ENCODE peak calls at places on chromosomes 1 and 21, in five cellular contexts. C is astrocyte of the spinal cord, E is A549, V is breast epithelium, X is omental fat pad. H is an unnamed sample.

GRCh38 chr1:11985851-11986250 is 5.6 kb downstream of the MFN2 start:
- DNase-seq in C (peak), E (no peak), V (no peak), X (no peak), H (peak)

GRCh38 chr1:41853907-41854306 is 64.8 kb downstream of the HIVEP3 start:
- DNase-seq in C (no peak), E (no peak), V (no peak), X (no peak), H (no peak)

GRCh38 chr1:150995896-150996295 is 10.8 kb downstream of the MINDY1 start:
- DNase-seq in C (no peak), E (no peak), V (no peak), X (no peak), H (no peak)

GRCh38 chr1:223214272-223214807 is 71.3 kb upstream of the TLR5 start:
- DNase-seq in C (no peak), E (no peak), V (no peak), X (no peak), H (no peak)

GRCh38 chr1:114490235-114490634 is 20.8 kb downstream of the TRIM33 start:
- DNase-seq in C (no peak), E (no peak), V (no peak), X (no peak), H (no peak)

GRCh38 chr21:38807481-38807880 is 1.8 kb downstream of the ETS2 start:
- DNase-seq in C (peak), E (no peak), V (no peak), X (no peak), H (no peak)

GRCh38 chr1:176785810-176786209 is 322.8 kb downstream of the PAPPA2 start:
- DNase-seq in C (no peak), E (no peak), V (no peak), X (no peak), H (no peak)

GRCh38 chr1:108816049-108816882 is 40.6 kb downstream of the AKNAD1 start:
- DNase-seq in C (peak), E (peak), V (peak), X (no peak), H (no peak)

GRCh38 chr1:203512830-203513578 is 19.1 kb downstream of the OPTC start:
- DNase-seq in C (peak), E (peak), V (peak), X (no peak), H (peak)

GRCh38 chr1:94955767-94956632 is 29.1 kb upstream of the CNN3 start:
- DNase-seq in C (no peak), E (no peak), V (no peak), X (no peak), H (no peak)

GRCh38 chr1:71882241-71883036 is 399.9 kb downstream of the NEGR1 start:
- DNase-seq in C (no peak), E (no peak), V (no peak), X (no peak), H (no peak)

GRCh38 chr1:5975133-5975880 is 16.9 kb downstream of the NPHP4 start:
- DNase-seq in C (peak), E (peak), V (no peak), X (no peak), H (no peak)

GRCh38 chr1:67898033-67898726 is 64.9 kb upstream of the GNG12 start:
- DNase-seq in C (no peak), E (peak), V (no peak), X (no peak), H (no peak)

GRCh38 chr1:26772687-26773086 is 15.1 kb upstream of the PIGV start:
- DNase-seq in C (peak), E (peak), V (peak), X (no peak), H (no peak)

DNA sequence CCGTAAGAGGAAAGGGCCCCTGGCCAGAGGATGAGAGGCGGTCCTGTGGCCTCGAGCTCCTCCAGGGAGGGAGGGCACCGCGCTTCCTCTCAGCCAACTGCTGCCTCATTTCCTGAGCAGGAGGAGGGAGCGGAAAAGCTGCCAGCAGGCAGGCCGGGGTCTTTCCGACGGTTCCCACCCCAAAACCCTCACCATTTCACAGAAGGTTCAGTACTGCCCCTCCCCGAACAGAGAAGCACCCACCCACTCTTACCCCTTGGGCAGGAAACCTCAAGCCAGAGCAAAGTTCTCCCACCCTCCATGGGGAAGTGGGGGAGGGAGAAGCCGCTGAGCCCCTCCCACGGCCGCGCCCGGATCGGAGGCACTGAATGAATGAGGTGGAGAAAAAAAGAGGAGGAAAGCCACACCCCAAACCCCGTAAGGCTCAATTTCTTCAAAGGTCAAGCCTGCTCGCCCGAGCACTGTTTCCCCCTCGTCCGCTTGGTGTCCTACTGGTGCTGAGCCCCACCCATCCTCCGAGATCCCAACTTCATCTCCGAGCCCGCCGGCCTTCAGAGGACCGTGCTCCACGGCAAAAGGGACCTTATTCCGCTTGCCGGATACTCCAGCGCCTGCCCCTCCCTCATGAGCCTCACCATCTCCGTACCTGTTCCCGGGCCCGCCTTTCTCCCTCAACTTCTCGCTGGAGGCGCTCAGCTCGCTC is 9.4 kb downstream of the TPM3 start:
- DNase-seq in C (peak), E (peak), V (peak), X (peak), H (peak)
- TF ChIP-seq CTCF in C (no peak), E (no peak), V (no peak), X (no peak), H (no peak)

GRCh38 chr1:74732960-74733615 is at the start of the genes CRYZ and TYW3:
- DNase-seq in C (peak), E (peak), V (peak), X (peak), H (peak)
- TF ChIP-seq CTCF in C (no peak), E (no peak), V (peak), X (no peak), H (no peak)

DNA sequence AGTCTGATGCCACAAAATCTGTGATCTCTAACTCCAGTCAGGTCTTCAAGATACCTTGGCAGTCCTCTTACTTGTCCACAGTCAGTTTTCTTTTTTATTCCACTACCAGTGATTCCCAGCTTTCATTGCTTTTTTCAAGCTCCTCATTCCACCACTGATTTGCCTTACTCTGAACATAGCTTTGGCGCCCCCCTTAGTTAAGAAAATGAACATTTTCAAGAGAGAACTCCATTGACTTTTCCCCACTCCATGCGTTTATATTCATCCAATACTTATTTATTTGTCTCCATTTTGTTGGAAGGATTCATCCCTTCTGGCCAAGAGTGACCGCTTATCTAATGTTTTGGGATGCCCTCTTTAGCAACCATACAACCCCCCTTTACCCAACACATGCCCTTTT is 33.9 kb upstream of the IPO9 start:
- DNase-seq in C (peak), E (peak), V (no peak), X (no peak), H (no peak)
- TF ChIP-seq CTCF in C (peak), E (peak), V (no peak), X (no peak), H (peak)

GRCh38 chr1:232305020-232305419 is 324.9 kb downstream of the SIPA1L2 start:
- DNase-seq in C (no peak), E (no peak), V (no peak), X (no peak), H (no peak)

GRCh38 chr1:232303221-232303620 is 326.7 kb downstream of the SIPA1L2 start:
- DNase-seq in C (no peak), E (no peak), V (no peak), X (no peak), H (no peak)

GRCh38 chr1:232308616-232309015 is 321.3 kb downstream of the SIPA1L2 start:
- DNase-seq in C (peak), E (no peak), V (no peak), X (no peak), H (no peak)

GRCh38 chr1:232307299-232307698 is 322.6 kb downstream of the SIPA1L2 start:
- DNase-seq in C (peak), E (no peak), V (no peak), X (no peak), H (no peak)

DNA sequence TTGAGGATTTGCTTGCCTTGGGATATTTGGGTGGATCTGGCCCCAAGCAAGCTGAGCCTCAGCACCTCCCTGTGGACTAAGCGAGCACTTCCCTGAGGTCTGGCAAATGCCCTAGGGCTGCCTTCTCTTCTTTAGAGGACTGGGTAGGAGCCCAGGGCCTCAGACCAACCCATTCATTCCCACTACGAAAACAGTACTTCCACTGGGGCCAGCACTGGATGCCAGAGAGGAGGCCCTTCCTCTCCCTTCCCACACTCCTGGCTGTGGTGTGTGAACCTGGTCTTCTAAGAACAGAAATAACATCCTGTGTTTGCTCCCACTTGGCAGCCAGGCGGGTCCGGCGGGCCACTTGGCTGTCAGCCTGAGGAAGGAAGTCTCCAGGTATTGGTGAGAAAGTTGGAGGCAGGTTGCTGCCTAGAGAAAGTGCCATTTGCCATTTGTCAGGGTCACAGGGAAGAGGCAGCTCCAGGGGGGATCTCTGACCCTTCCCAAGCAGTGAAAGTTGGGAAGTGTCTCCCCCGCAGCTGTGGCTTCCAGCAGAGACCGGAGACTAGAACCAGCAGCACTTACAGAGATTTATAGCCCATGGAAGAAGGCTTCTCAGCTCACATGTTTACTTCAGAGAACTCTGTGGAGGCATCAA is 323.5 kb downstream of the SIPA1L2 start:
- DNase-seq in C (peak), E (no peak), V (peak), X (no peak), H (no peak)
- TF ChIP-seq CTCF in C (peak), E (no peak), V (no peak), X (no peak), H (no peak)

GRCh38 chr1:35191429-35192055 is 1.4 kb downstream of the SFPQ start:
- DNase-seq in C (no peak), E (no peak), V (no peak), X (no peak), H (no peak)

GRCh38 chr1:35190784-35191183 is 2.2 kb downstream of the SFPQ start:
- DNase-seq in C (no peak), E (no peak), V (no peak), X (no peak), H (no peak)

GRCh38 chr1:35188578-35189392 is 4.2 kb downstream of the SFPQ start:
- DNase-seq in C (no peak), E (no peak), V (no peak), X (no peak), H (no peak)

GRCh38 chr1:35192853-35193664 is at the start of gene SFPQ:
- DNase-seq in C (peak), E (peak), V (peak), X (peak), H (peak)

GRCh38 chr1:35192056-35192852 is 691 bp downstream of the SFPQ start:
- DNase-seq in C (peak), E (peak), V (peak), X (peak), H (peak)
- TF ChIP-seq CTCF in C (no peak), E (peak), V (no peak), X (no peak), H (no peak)

GRCh38 chr1:2595261-2595811 is 8.8 kb downstream of the PRXL2B start:
- DNase-seq in C (no peak), E (no peak), V (no peak), X (no peak), H (peak)

GRCh38 chr1:2592672-2593071 is 6.1 kb downstream of the PRXL2B start:
- DNase-seq in C (no peak), E (no peak), V (peak), X (no peak), H (peak)

GRCh38 chr1:2594641-2595131 is 8.1 kb downstream of the PRXL2B start:
- DNase-seq in C (no peak), E (no peak), V (no peak), X (no peak), H (no peak)

GRCh38 chr1:2593251-2593878 is 6.8 kb downstream of the PRXL2B start:
- DNase-seq in C (no peak), E (no peak), V (no peak), X (no peak), H (peak)

DNA sequence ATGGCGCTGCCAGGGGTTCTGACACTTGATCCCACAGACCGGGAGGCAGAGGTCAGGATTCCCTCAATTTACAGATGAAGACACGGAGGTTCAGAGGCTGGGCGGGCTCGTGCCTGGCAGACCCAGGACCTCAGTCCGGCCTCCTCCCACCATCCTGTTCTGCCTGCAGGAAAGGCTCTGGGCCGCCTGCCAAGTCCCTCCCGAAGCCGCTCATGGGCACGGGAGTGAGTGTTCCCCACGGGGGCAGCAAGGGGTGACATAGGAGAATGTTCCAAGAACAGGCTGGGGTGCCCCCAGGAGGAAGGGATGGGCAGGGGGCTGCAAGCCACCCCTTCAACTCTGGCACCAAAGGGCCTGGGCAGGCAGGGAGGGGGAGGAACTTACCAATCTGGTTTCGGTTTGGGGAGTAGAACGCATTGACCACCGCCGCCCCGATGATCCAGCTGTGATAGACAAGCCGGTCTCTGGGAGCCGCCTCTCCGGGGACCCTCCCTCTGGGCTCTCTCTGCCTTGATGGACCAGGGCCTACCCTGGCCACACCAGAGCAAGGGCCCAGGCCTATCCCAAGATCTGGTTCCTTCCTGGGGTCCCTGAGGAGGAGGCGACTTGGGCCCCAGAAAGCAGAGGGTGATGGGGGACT is 7.5 kb downstream of the PRXL2B start:
- DNase-seq in C (peak), E (no peak), V (no peak), X (no peak), H (peak)
- TF ChIP-seq CTCF in C (no peak), E (no peak), V (no peak), X (no peak), H (no peak)

DNA sequence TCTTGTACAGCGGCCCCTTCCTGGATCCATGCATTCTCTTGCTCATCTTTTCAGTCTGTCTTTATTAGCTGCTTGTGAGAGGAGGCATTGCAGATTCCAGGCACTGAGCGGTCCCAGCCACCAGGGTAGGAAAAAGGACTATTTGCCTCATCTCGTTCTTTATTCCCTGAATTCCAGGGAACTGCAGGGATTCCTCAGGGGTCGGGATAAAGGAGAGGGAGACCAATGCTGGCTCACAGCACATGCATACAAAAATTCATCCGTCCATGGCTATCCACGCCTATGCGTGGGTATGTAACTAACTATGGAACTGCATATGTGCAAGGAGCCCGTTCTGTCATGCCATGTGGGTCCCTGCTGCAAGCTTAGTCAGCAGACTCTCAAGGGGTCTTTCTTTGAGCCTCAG is 879 bp upstream of the PLPPR5 start:
- DNase-seq in C (no peak), E (no peak), V (no peak), X (no peak), H (no peak)
- TF ChIP-seq CTCF in C (no peak), E (no peak), V (no peak), X (no peak), H (no peak)

DNA sequence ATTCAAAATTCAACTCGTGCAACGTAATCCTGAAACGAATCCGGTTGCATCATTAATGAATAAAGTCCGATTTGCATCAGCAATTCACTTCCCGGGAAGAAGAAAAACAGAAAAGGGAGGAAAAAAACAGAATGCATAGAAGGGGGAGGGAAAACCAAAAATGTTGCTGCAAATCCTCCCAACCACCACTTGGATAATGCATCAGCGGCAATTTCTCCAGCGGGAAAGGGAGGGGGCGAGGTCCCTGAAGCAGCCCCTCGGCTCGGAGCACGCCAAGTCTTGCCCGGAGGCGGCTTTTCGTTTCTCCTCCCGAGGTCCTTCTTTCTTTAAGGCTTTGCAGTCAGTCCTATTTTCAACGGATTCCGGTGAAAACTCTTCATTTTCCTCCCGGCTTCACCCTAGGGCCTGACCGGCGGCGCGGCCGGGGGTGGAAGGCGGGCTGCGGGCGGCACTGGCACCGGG is 720 bp downstream of the CDC42BPA start:
- DNase-seq in C (peak), E (peak), V (peak), X (no peak), H (no peak)
- TF ChIP-seq CTCF in C (peak), E (no peak), V (no peak), X (no peak), H (no peak)

DNA sequence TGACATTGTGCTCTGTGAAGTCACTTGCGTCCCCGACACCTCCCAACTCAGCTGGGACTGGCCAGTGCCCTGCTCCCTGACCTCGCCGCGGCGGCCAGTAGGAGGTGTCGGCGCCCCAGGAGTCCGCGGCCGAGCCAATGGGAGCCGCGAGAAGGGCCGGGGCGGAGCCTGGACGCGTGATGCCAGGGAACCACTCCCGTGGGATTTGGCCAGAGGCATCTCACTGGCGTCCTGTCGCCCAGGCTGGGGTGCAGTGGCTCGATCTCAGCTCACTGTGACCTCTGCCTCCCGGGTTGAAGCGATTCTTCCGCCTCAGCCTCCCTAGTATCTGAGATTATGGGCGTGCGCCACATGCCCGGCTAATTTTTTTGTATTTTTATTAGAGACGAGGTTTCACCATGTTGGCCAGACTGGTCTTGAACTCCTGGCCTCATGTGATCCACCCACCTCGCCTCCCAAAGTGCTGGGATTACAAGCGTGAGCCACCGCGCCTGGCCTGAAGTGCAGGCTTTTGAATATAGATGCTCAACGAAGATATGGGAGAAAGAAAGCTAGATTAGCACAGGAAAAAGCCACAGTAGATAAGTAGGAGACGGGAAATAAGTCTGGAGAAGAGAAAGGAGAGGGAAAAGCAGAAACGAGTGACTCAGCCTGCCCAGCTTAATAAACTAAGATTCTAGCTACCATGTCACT is 38.0 kb downstream of the ZBTB8OS start:
- DNase-seq in C (peak), E (peak), V (peak), X (peak), H (peak)
- TF ChIP-seq CTCF in C (peak), E (no peak), V (no peak), X (no peak), H (peak)